ENCODE peak calls at places on chromosomes 7 and 10, in four cellular contexts. Q is SK-N-SH, C is kidney epithelial cell, O is HL-60. Z is an unnamed sample.

GRCh38 chr10:131187886-131188285 is 123.6 kb downstream of the TCERG1L start:
- DNase-seq in Q (no peak), C (no peak), O (no peak), Z (no peak)

GRCh38 chr10:55628260-55628701 is 732.8 kb downstream of the ZWINT start:
- DNase-seq in Q (peak; percentile 61), C (no peak), O (no peak), Z (no peak)

GRCh38 chr10:4334853-4335252 is 491.2 kb upstream of the AKR1E2 start:
- DNase-seq in Q (no peak), C (no peak), O (no peak), Z (no peak)

GRCh38 chr10:96831200-96831866 is 765 bp upstream of the LCOR start:
- DNase-seq in Q (no peak), C (no peak), O (no peak), Z (no peak)

GRCh38 chr7:17781491-17782215 is 158.6 kb downstream of the SNX13 start:
- DNase-seq in Q (no peak), C (no peak), O (no peak), Z (no peak)

GRCh38 chr7:152909280-152909679 is 149.7 kb downstream of the ACTR3B start:
- DNase-seq in Q (no peak), C (no peak), O (no peak), Z (no peak)

GRCh38 chr7:37942934-37943610 is 22.6 kb downstream of the EPDR1 start:
- DNase-seq in Q (peak; percentile 12), C (no peak), O (no peak), Z (no peak)

GRCh38 chr7:3021825-3022224 is 21.8 kb downstream of the CARD11 start:
- DNase-seq in Q (no peak), C (no peak), O (no peak), Z (no peak)

GRCh38 chr7:66330961-66331360 is 125.8 kb downstream of the TPST1 start:
- DNase-seq in Q (peak; percentile 39), C (no peak), O (no peak), Z (no peak)

GRCh38 chr7:44329081-44329480 is 3.7 kb upstream of the CAMK2B start:
- DNase-seq in Q (no peak), C (no peak), O (no peak), Z (no peak)

GRCh38 chr10:18651324-18652007 is at the start of gene NSUN6:
- DNase-seq in Q (peak; percentile 82), C (peak; percentile 53), O (peak; percentile 57), Z (no peak)

GRCh38 chr10:129642427-129642826 is 175.4 kb downstream of the MGMT start:
- DNase-seq in Q (no peak), C (peak; percentile 81), O (no peak), Z (no peak)

GRCh38 chr10:13268841-13269240 is 31.0 kb downstream of the PHYH start:
- DNase-seq in Q (no peak), C (no peak), O (no peak), Z (no peak)

GRCh38 chr10:86170255-86171153 is 196.1 kb downstream of the GRID1 start:
- DNase-seq in Q (no peak), C (no peak), O (peak; percentile 15), Z (no peak)

GRCh38 chr7:130423636-130424035 is 17.2 kb downstream of the CEP41 start:
- DNase-seq in Q (no peak), C (no peak), O (no peak), Z (no peak)

GRCh38 chr10:30559118-30559684 is 70.4 kb downstream of the LYZL2 start:
- DNase-seq in Q (no peak), C (no peak), O (no peak), Z (no peak)

GRCh38 chr7:103811315-103811714 is 178.1 kb downstream of the RELN start:
- DNase-seq in Q (peak; percentile 3), C (no peak), O (no peak), Z (no peak)

GRCh38 chr10:77478248-77478963 is 159.2 kb downstream of the KCNMA1 start:
- DNase-seq in Q (no peak), C (peak; percentile 83), O (no peak), Z (peak; percentile 60)

GRCh38 chr10:126270116-126270515 is 118.2 kb downstream of the ADAM12 start:
- DNase-seq in Q (no peak), C (peak; percentile 85), O (no peak), Z (no peak)

GRCh38 chr7:139701908-139702307 is 75.9 kb downstream of the HIPK2 start:
- DNase-seq in Q (peak; percentile 44), C (no peak), O (no peak), Z (no peak)

GRCh38 chr10:3668961-3669330 is 116.1 kb downstream of the KLF6 start:
- DNase-seq in Q (no peak), C (no peak), O (no peak), Z (no peak)

GRCh38 chr10:69914373-69915268 is 112.9 kb downstream of the COL13A1 start:
- DNase-seq in Q (peak; percentile 87), C (no peak), O (peak; percentile 6), Z (no peak)

GRCh38 chr10:34570887-34571286 is 244.2 kb downstream of the PARD3 start:
- DNase-seq in Q (no peak), C (no peak), O (no peak), Z (no peak)

GRCh38 chr7:22116451-22117027 is 170.8 kb upstream of the CDCA7L start:
- DNase-seq in Q (no peak), C (no peak), O (no peak), Z (no peak)

DNA sequence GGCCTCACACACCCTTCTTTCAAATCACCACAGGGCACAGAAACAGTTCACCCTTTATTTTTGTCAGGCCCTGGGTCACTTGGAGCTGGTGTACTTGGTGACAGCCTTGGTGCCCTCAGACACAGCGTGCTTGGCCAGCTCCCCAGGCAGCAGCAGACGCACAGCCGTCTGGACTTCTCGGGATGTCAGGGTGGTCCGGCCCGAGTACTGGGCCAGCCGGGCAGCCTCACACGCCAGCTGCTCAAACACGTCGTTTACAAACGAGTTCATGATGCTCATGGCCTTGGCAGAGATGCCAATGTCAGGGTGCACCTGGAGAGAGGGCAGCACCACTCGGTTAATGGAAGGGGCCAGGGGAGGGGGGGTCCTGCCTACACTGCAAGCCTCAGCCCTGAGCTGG is 2.5 kb downstream of the H2BK1 start:
- DNase-seq in Q (no peak), C (no peak), O (no peak), Z (no peak)
- TF ChIP-seq CTCF in Q (no peak), C (no peak), O (no peak), Z (no peak)

GRCh38 chr7:28687631-28688030 is 270.5 kb downstream of the TRIL start:
- DNase-seq in Q (no peak), C (no peak), O (no peak), Z (no peak)

GRCh38 chr7:28686418-28686800 is 271.7 kb downstream of the TRIL start:
- DNase-seq in Q (peak; percentile 49), C (peak; percentile 52), O (no peak), Z (no peak)

GRCh38 chr7:28685660-28686417 is 272.3 kb downstream of the TRIL start:
- DNase-seq in Q (peak; percentile 77), C (peak; percentile 96), O (peak; percentile 57), Z (peak; percentile 99)

GRCh38 chr7:28684729-28685211 is 272.5 kb downstream of the CREB5 start:
- DNase-seq in Q (no peak), C (no peak), O (no peak), Z (no peak)

DNA sequence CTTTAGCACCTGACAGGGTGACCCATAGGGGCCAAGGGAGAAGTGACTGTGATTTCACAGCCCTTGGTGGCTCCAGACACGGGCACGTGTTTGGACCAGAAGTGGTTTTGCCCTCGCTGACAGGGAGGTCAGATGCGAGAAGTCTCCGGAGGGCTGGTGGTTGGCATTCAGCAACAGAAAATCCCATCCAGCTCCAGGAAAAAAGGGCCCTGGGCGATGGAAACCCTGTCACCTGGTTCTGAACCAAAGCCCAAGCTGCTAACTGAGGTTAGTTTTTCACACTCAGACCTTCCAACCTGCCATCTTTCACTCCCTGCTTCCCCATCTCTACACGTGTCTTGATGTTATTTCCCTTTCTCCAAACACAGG is 272.9 kb downstream of the TRIL start:
- DNase-seq in Q (peak; percentile 28), C (no peak), O (no peak), Z (no peak)
- H3K4me3 ChIP-seq in Q (peak overlapping the region; percentile 47), C (no peak overlapping the region), O (no peak overlapping the region), Z (no peak overlapping the region)

GRCh38 chr10:124644771-124645170 is 99.4 kb downstream of the FAM53B start:
- DNase-seq in Q (no peak), C (no peak), O (no peak), Z (no peak)
- TF ChIP-seq CTCF in Q (no peak), C (no peak), O (no peak), Z (no peak)

DNA sequence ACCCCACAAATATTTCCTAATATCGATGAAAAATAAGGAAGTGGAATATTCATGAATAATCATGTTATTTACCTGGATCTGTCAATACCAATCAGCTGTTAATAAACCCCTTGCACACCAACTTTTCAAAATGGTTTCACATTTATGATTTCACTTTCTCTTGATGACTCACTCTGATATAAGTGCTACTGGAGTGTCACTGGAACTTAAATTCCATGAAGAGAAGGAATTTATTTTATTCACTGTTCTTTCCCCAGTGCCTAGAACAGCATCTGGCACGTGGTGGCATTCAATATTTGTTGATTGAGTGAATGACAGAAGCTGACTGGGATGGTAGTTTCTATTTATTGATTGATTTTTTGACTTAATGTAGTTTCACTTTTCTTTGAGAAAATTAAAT is 3.5 kb upstream of the ENO4 start:
- DNase-seq in Q (no peak), C (no peak), O (no peak), Z (no peak)
- H3K4me3 ChIP-seq in Q (no peak overlapping the region), C (no peak overlapping the region), O (no peak overlapping the region), Z (no peak overlapping the region)